ENCODE peak calls at places on chromosomes 4 and X, in four cellular contexts. Q is stimulated activated CD4-positive, alpha-beta T cell treated with anti-CD3 and anti-CD28 coated beads, Interleukin-4, amount 100 ng/mL, for 4 hours; T is astrocyte of the hippocampus; L is LoVo. H is an unnamed sample.

GRCh38 chr4:113057891-113058290 is 8.4 kb downstream of the ANK2 start:
- DNase-seq in Q (no peak), T (peak; percentile 78), L (no peak), H (no peak)

GRCh38 chr4:6498511-6499240 is 26.3 kb upstream of the PPP2R2C start:
- DNase-seq in Q (no peak), T (no peak), L (no peak), H (no peak)

GRCh38 chrX:12319012-12319519 is 180.8 kb downstream of the FRMPD4 start:
- DNase-seq in Q (no peak), T (no peak), L (no peak), H (peak; percentile 24)

GRCh38 chr4:167930171-167930570 is 162.2 kb upstream of the ANXA10 start:
- DNase-seq in Q (no peak), T (no peak), L (no peak), H (peak; percentile 55)

GRCh38 chr4:189304755-189305154 is 635.9 kb upstream of the FRG1 start:
- DNase-seq in Q (no peak), T (peak; percentile 30), L (no peak), H (no peak)

GRCh38 chr4:77072195-77072753 is 3.5 kb downstream of the CCNI start:
- DNase-seq in Q (peak; percentile 67), T (no peak), L (no peak), H (no peak)

GRCh38 chrX:9503261-9503660 is 38.4 kb downstream of the TBL1X start:
- DNase-seq in Q (no peak), T (no peak), L (no peak), H (no peak)

GRCh38 chr4:8607603-8608481 is 15.3 kb downstream of the CPZ start:
- DNase-seq in Q (no peak), T (peak; percentile 47), L (no peak), H (peak; percentile 84)

GRCh38 chrX:139890991-139891700 is 41.7 kb downstream of the ATP11C start:
- DNase-seq in Q (no peak), T (peak; percentile 18), L (no peak), H (no peak)

GRCh38 chrX:110001702-110002299 is 1.1 kb upstream of the TMEM164 start:
- DNase-seq in Q (no peak), T (no peak), L (no peak), H (no peak)

GRCh38 chr4:30802622-30803323 is 82.6 kb downstream of the PCDH7 start:
- DNase-seq in Q (no peak), T (peak; percentile 19), L (no peak), H (no peak)

GRCh38 chrX:14753436-14753835 is 119.4 kb downstream of the FANCB start:
- DNase-seq in Q (no peak), T (no peak), L (no peak), H (peak; percentile 11)

GRCh38 chrX:25076941-25077500 is 61.3 kb upstream of the ARX start:
- DNase-seq in Q (no peak), T (no peak), L (no peak), H (no peak)

GRCh38 chrX:1502241-1502640 is 34.7 kb downstream of the P2RY8 start:
- DNase-seq in Q (no peak), T (no peak), L (no peak), H (no peak)